ENCODE peak calls at places on chromosomes 16 and 17, in six cellular contexts. One of them, this sample, is unnamed. For H3K4me1, the result is how much of the 10 kb centered on the place peaks cover.

GRCh38 chr17:75814900-75815373 is 29.3 kb downstream of the UNC13D start:
- DNase-seq in GM23248: peak
- DNase-seq in GM23338: no peak
- DNase-seq in SJCRH30: no peak
- DNase-seq in IMR-90: peak
- DNase-seq in right atrium auricular region: no peak
- DNase-seq in this sample: no peak

GRCh38 chr17:13704333-13704732 is 102.6 kb upstream of the HS3ST3A1 start:
- DNase-seq in right atrium auricular region: no peak
- DNase-seq in IMR-90: peak
- DNase-seq in GM23338: no peak
- DNase-seq in GM23248: peak
- DNase-seq in SJCRH30: peak
- DNase-seq in this sample: no peak

GRCh38 chr17:69588316-69588715 is 173.8 kb downstream of the MAP2K6 start:
- DNase-seq in GM23248: no peak
- DNase-seq in right atrium auricular region: no peak
- DNase-seq in GM23338: no peak
- DNase-seq in SJCRH30: no peak
- DNase-seq in IMR-90: no peak
- DNase-seq in this sample: no peak

GRCh38 chr16:67438824-67439393 is 8.0 kb downstream of the HSD11B2 start:
- DNase-seq in right atrium auricular region: no peak
- DNase-seq in SJCRH30: no peak
- DNase-seq in IMR-90: no peak
- DNase-seq in GM23248: no peak
- DNase-seq in GM23338: no peak
- DNase-seq in this sample: no peak

GRCh38 chr17:81460856-81461460 is 51.6 kb downstream of the ACTG1 start:
- DNase-seq in IMR-90: no peak
- DNase-seq in right atrium auricular region: no peak
- DNase-seq in GM23338: no peak
- DNase-seq in GM23248: no peak
- DNase-seq in SJCRH30: no peak
- DNase-seq in this sample: no peak

GRCh38 chr17:66893863-66894262 is 58.9 kb downstream of the CACNG5 start:
- DNase-seq in GM23248: no peak
- DNase-seq in right atrium auricular region: no peak
- DNase-seq in GM23338: no peak
- DNase-seq in IMR-90: no peak
- DNase-seq in SJCRH30: no peak
- DNase-seq in this sample: no peak

GRCh38 chr16:85636234-85636812 is 23.2 kb downstream of the GSE1 start:
- DNase-seq in GM23338: no peak
- DNase-seq in IMR-90: peak
- DNase-seq in GM23248: no peak
- DNase-seq in SJCRH30: no peak
- DNase-seq in right atrium auricular region: no peak
- DNase-seq in this sample: no peak

GRCh38 chr16:58047557-58048348 is 22.2 kb downstream of the MMP15 start:
- DNase-seq in SJCRH30: no peak
- DNase-seq in GM23248: no peak
- DNase-seq in GM23338: peak
- DNase-seq in right atrium auricular region: no peak
- DNase-seq in IMR-90: no peak
- DNase-seq in this sample: no peak

GRCh38 chr17:82145550-82146165 is 47.6 kb upstream of the FASN start:
- DNase-seq in GM23338: no peak
- DNase-seq in SJCRH30: no peak
- DNase-seq in GM23248: no peak
- DNase-seq in right atrium auricular region: no peak
- DNase-seq in IMR-90: no peak
- DNase-seq in this sample: no peak

GRCh38 chr17:77320501-77321256 is 179.9 kb downstream of the SEC14L1 start:
- DNase-seq in right atrium auricular region: no peak
- DNase-seq in IMR-90: no peak
- DNase-seq in SJCRH30: peak
- DNase-seq in GM23248: peak
- DNase-seq in GM23338: no peak
- DNase-seq in this sample: no peak

GRCh38 chr17:78746263-78746948 is 35.7 kb downstream of the CYTH1 start:
- DNase-seq in IMR-90: no peak
- DNase-seq in GM23248: no peak
- DNase-seq in GM23338: peak
- DNase-seq in SJCRH30: no peak
- DNase-seq in right atrium auricular region: no peak
- DNase-seq in this sample: no peak

GRCh38 chr17:78748730-78749317 is 33.2 kb downstream of the CYTH1 start:
- DNase-seq in GM23248: peak
- DNase-seq in IMR-90: peak
- DNase-seq in GM23338: no peak
- DNase-seq in right atrium auricular region: peak
- DNase-seq in SJCRH30: no peak
- DNase-seq in this sample: peak

GRCh38 chr17:78746949-78747269 is 35.2 kb downstream of the CYTH1 start:
- DNase-seq in SJCRH30: no peak
- DNase-seq in GM23248: no peak
- DNase-seq in IMR-90: no peak
- DNase-seq in GM23338: no peak
- DNase-seq in right atrium auricular region: no peak
- DNase-seq in this sample: no peak

GRCh38 chr17:78747479-78747878 is 34.6 kb downstream of the CYTH1 start:
- DNase-seq in right atrium auricular region: no peak
- DNase-seq in SJCRH30: no peak
- DNase-seq in IMR-90: peak
- DNase-seq in GM23248: peak
- DNase-seq in GM23338: no peak
- DNase-seq in this sample: no peak

DNA sequence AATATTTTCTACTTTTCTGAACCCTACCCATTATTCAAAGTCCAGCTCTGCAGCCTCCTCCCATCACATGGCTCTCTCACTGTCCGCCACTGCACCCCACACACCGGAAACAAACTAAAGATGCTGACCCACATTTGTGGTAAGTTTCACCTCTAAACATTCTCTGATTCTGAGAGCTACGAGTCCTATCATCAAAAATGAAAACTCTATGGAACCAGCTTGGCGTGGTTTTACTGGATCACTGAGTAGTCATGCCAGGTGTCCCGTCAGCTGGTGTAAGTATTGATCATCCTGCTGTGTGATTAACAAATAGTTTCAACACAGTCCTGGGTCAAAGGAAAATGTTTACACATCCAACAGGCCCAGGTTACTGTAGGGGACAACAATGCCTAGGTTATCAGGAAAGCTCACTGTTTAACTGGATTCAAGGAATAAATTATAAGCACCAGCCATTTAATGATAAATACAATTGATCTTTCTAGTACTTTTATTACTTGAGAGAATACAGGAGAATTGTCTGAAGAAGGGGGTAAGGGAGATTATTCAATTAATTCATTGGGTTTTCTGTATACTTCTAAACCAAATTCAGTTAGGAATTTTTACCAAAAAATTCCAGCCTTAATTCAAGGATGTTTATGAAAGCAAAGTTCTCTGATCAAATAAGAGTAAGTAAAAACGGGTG is 33.9 kb downstream of the CYTH1 start:
- DNase-seq in right atrium auricular region: no peak
- DNase-seq in IMR-90: no peak
- DNase-seq in SJCRH30: no peak
- DNase-seq in GM23338: no peak
- DNase-seq in GM23248: peak
- DNase-seq in this sample: no peak
- H3K4me3 ChIP-seq in right atrium auricular region: no peak
- H3K4me3 ChIP-seq in IMR-90: no peak
- H3K4me3 ChIP-seq in SJCRH30: no peak
- H3K4me3 ChIP-seq in GM23338: no peak
- H3K4me3 ChIP-seq in GM23248: peak
- H3K4me3 ChIP-seq in this sample: peak

GRCh38 chr17:47622179-47622549 is 27.6 kb upstream of the KPNB1 start:
- DNase-seq in IMR-90: no peak
- DNase-seq in GM23338: no peak
- DNase-seq in GM23248: no peak
- DNase-seq in SJCRH30: no peak
- DNase-seq in right atrium auricular region: no peak
- DNase-seq in this sample: no peak
- H3K27ac ChIP-seq in IMR-90: peak
- H3K27ac ChIP-seq in GM23338: no peak
- H3K27ac ChIP-seq in GM23248: peak
- H3K27ac ChIP-seq in SJCRH30: no peak
- H3K27ac ChIP-seq in right atrium auricular region: no peak
- H3K27ac ChIP-seq in this sample: no peak

GRCh38 chr16:69925311-69925710 is 25.8 kb upstream of the CLEC18A start:
- DNase-seq in right atrium auricular region: no peak
- DNase-seq in GM23248: no peak
- DNase-seq in IMR-90: no peak
- DNase-seq in SJCRH30: no peak
- DNase-seq in GM23338: no peak
- DNase-seq in this sample: no peak

GRCh38 chr16:69924041-69924775 is 26.9 kb upstream of the CLEC18A start:
- DNase-seq in GM23338: no peak
- DNase-seq in right atrium auricular region: no peak
- DNase-seq in IMR-90: no peak
- DNase-seq in GM23248: peak
- DNase-seq in SJCRH30: no peak
- DNase-seq in this sample: no peak

GRCh38 chr16:69927056-69927757 is 23.9 kb upstream of the CLEC18A start:
- DNase-seq in IMR-90: peak
- DNase-seq in right atrium auricular region: peak
- DNase-seq in GM23248: peak
- DNase-seq in GM23338: peak
- DNase-seq in SJCRH30: peak
- DNase-seq in this sample: no peak

GRCh38 chr16:69926241-69926640 is 24.9 kb upstream of the CLEC18A start:
- DNase-seq in SJCRH30: no peak
- DNase-seq in GM23248: no peak
- DNase-seq in right atrium auricular region: no peak
- DNase-seq in GM23338: no peak
- DNase-seq in IMR-90: no peak
- DNase-seq in this sample: no peak

GRCh38 chr16:69924777-69925191 is 26.4 kb upstream of the CLEC18A start:
- DNase-seq in right atrium auricular region: peak
- DNase-seq in GM23248: peak
- DNase-seq in IMR-90: peak
- DNase-seq in SJCRH30: no peak
- DNase-seq in GM23338: peak
- DNase-seq in this sample: no peak
- H3K4me1 ChIP-seq in right atrium auricular region: under half
- H3K4me1 ChIP-seq in GM23248: under half
- H3K4me1 ChIP-seq in IMR-90: under half
- H3K4me1 ChIP-seq in SJCRH30: under half
- H3K4me1 ChIP-seq in GM23338: under half
- H3K4me1 ChIP-seq in this sample: under half

GRCh38 chr17:17624776-17625175 is 33.3 kb upstream of the PEMT start:
- DNase-seq in right atrium auricular region: no peak
- DNase-seq in GM23338: no peak
- DNase-seq in GM23248: no peak
- DNase-seq in IMR-90: no peak
- DNase-seq in SJCRH30: peak
- DNase-seq in this sample: no peak

GRCh38 chr17:17626151-17626805 is 34.8 kb upstream of the PEMT start:
- DNase-seq in GM23338: peak
- DNase-seq in SJCRH30: peak
- DNase-seq in GM23248: no peak
- DNase-seq in IMR-90: no peak
- DNase-seq in right atrium auricular region: no peak
- DNase-seq in this sample: no peak

GRCh38 chr17:17626840-17627239 is 35.3 kb upstream of the PEMT start:
- DNase-seq in IMR-90: no peak
- DNase-seq in GM23338: no peak
- DNase-seq in GM23248: no peak
- DNase-seq in SJCRH30: no peak
- DNase-seq in right atrium auricular region: no peak
- DNase-seq in this sample: no peak

GRCh38 chr17:17623904-17624303 is 32.4 kb upstream of the PEMT start:
- DNase-seq in GM23338: no peak
- DNase-seq in SJCRH30: no peak
- DNase-seq in right atrium auricular region: no peak
- DNase-seq in GM23248: no peak
- DNase-seq in IMR-90: no peak
- DNase-seq in this sample: no peak

DNA sequence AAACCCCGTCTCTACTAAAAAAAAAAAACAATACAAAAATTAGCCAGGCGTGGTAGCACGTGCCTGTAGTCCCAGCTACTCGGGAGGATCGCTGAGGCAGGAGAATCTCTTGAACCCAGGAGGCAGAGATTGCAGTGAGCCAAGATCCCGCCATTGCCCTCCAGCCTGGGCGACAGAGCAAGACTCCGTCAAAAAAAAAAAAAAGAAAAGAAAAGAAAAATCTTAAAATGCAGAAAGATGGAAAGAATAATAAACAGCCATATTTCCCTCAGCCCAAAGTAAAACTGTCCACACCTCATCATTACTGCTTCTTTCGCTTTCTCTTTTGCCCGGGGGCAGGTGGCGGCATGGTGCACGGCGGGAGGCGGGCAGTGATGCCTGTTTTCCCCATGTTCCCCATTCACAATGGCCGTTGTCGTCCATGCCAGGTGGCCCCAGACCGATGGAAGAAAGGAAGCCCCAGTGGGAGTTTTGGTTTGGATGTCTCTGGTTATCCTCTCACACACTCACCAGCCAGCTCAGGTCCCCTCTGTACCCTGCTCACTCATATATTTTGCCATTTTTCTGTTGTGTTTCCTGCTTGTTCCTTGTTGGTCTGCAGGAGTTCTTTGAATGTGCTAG is 37.0 kb upstream of the PEMT start:
- DNase-seq in right atrium auricular region: no peak
- DNase-seq in GM23338: no peak
- DNase-seq in SJCRH30: peak
- DNase-seq in IMR-90: no peak
- DNase-seq in GM23248: peak
- DNase-seq in this sample: no peak
- H3K4me3 ChIP-seq in right atrium auricular region: no peak
- H3K4me3 ChIP-seq in GM23338: no peak
- H3K4me3 ChIP-seq in SJCRH30: no peak
- H3K4me3 ChIP-seq in IMR-90: no peak
- H3K4me3 ChIP-seq in GM23248: peak
- H3K4me3 ChIP-seq in this sample: peak

DNA sequence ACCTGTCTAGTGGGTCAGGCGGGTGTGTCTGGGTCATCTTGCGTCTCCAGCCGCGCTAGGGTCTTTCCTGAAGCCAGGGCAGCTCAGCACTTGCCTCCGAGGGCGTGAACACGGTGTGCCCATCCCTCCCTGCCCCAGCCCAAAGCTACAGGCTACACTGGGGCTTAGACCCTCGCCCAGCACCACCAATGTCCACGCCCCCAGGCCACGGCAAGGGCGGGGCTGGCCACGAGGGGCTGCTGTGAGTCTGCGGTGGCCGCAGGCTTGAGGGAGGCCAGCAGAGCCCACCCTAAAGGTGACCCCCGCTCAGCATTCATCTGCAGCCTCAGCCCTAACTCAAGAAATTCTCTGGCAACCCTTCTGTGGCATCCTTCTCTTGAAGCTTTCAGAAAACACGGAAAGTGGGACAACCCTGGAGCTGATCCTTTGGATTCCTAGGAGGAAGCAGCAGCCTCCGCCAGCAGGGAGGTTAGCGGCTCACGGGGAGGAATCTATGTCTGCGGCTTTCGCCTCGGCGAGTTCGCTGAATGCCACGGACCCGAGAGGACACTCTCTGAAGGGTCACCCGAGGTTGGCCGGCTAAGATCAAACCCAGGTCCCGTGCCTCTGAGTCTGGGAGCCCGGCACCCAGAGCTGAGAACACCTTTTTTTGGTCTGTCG is 41.7 kb downstream of the TIMM22 start:
- DNase-seq in SJCRH30: peak
- DNase-seq in IMR-90: no peak
- DNase-seq in right atrium auricular region: no peak
- DNase-seq in GM23248: no peak
- DNase-seq in GM23338: no peak
- DNase-seq in this sample: no peak
- H3K27ac ChIP-seq in SJCRH30: peak
- H3K27ac ChIP-seq in IMR-90: no peak
- H3K27ac ChIP-seq in right atrium auricular region: peak
- H3K27ac ChIP-seq in GM23248: no peak
- H3K27ac ChIP-seq in GM23338: no peak
- H3K27ac ChIP-seq in this sample: no peak

This sample was measured in naive thymus-derived CD4-positive, alpha-beta T cell.